ENCODE peak calls at places on chromosome X, in five cellular contexts. I is H4; Z is left cardiac atrium; M is C1 segment of cervical spinal cord; E is CD8-positive, alpha-beta memory T cell. C is an unnamed sample.

GRCh38 chrX:103343105-103343504 is 13.1 kb downstream of the TCEAL7 start:
- DNase-seq in I (no peak), Z (no peak), M (no peak), E (no peak), C (peak; percentile 29)

GRCh38 chrX:139929876-139930275 is 3.0 kb downstream of the ATP11C start:
- DNase-seq in I (no peak), Z (no peak), M (no peak), E (no peak), C (no peak)

GRCh38 chrX:47515941-47516649 is 33.1 kb upstream of the ZNF41 start:
- DNase-seq in I (peak; percentile 21), Z (no peak), M (no peak), E (no peak), C (no peak)

GRCh38 chrX:108053218-108053617 is 8.4 kb downstream of the VSIG1 start:
- DNase-seq in I (no peak), Z (no peak), M (no peak), E (no peak), C (no peak)

GRCh38 chrX:118116308-118117068 is at the start of gene KLHL13:
- DNase-seq in I (peak; percentile 34), Z (peak; percentile 44), M (peak; percentile 48), E (no peak), C (peak; percentile 64)

GRCh38 chrX:1388651-1389050 is 3.3 kb downstream of the SLC25A6 start:
- DNase-seq in I (no peak), Z (no peak), M (no peak), E (no peak), C (no peak)

GRCh38 chrX:72255445-72255844 is 16.6 kb upstream of the ERCC6L start:
- DNase-seq in I (no peak), Z (no peak), M (peak; percentile 16), E (no peak), C (no peak)

GRCh38 chrX:136209016-136209738 is 42.0 kb downstream of the MAP7D3 start:
- DNase-seq in I (peak; percentile 26), Z (peak; percentile 69), M (no peak), E (peak; percentile 11), C (peak; percentile 34)

GRCh38 chrX:140432328-140433025 is 72.4 kb downstream of the SOX3 start:
- DNase-seq in I (no peak), Z (peak; percentile 26), M (peak; percentile 58), E (no peak), C (peak; percentile 2)

GRCh38 chrX:11530621-11531020 is 135.1 kb downstream of the ARHGAP6 start:
- DNase-seq in I (no peak), Z (no peak), M (no peak), E (no peak), C (no peak)

GRCh38 chrX:141662781-141663180 is 35.8 kb downstream of the SPANXD start:
- DNase-seq in I (no peak), Z (no peak), M (no peak), E (no peak), C (no peak)

GRCh38 chrX:13110427-13111324 is 66.3 kb upstream of the FAM9C start:
- DNase-seq in I (peak; percentile 80), Z (peak; percentile 56), M (no peak), E (no peak), C (no peak)

GRCh38 chrX:24148118-24148517 is 1.4 kb upstream of the ZFX start:
- DNase-seq in I (no peak), Z (no peak), M (no peak), E (peak; percentile 13), C (no peak)

GRCh38 chrX:107628662-107629532 is 587 bp downstream of the PRPS1 start:
- DNase-seq in I (peak; percentile 36), Z (peak; percentile 19), M (no peak), E (peak; percentile 50), C (no peak)

GRCh38 chrX:68989865-68990606 is 161.2 kb downstream of the EFNB1 start:
- DNase-seq in I (peak; percentile 70), Z (peak; percentile 66), M (no peak), E (no peak), C (no peak)

GRCh38 chrX:152904151-152905080 is 6.5 kb downstream of the ZNF185 start:
- DNase-seq in I (peak; percentile 19), Z (peak; percentile 41), M (peak; percentile 20), E (no peak), C (peak; percentile 53)

GRCh38 chrX:110588164-110588563 is 207.5 kb downstream of the CHRDL1 start:
- DNase-seq in I (no peak), Z (no peak), M (no peak), E (no peak), C (no peak)

GRCh38 chrX:133440797-133441163 is 25.5 kb upstream of the GPC4 start:
- DNase-seq in I (no peak), Z (no peak), M (no peak), E (no peak), C (no peak)

GRCh38 chrX:1480082-1480785 is 27.5 kb upstream of the ASMTL start:
- DNase-seq in I (no peak), Z (no peak), M (no peak), E (no peak), C (no peak)

C was measured in frontal cortex.